ENCODE peak calls at places on chromosomes 12 and 14, in four cellular contexts. T is endothelial cell of umbilical vein; C is non-pigmented ciliary epithelial cell; L is stimulated activated CD8-positive, alpha-beta memory T cell treated with anti-CD3 and anti-CD28 coated beads, Interleukin-7, amount 100 ng/mL, for 1 hour. X is an unnamed sample.

GRCh38 chr14:90058876-90059458 is 2.8 kb upstream of the KCNK13 start:
- DNase-seq in T (no peak), C (no peak), L (no peak), X (no peak)

GRCh38 chr12:68785358-68785757 is 22.6 kb upstream of the MDM2 start:
- DNase-seq in T (no peak), L (no peak), C (no peak), X (no peak)

GRCh38 chr12:95836630-95837239 is 22.0 kb upstream of the SNRPF start:
- DNase-seq in L (no peak), T (peak), C (no peak), X (peak)

GRCh38 chr14:37171678-37172023 is 755 bp downstream of the SLC25A21 start:
- DNase-seq in L (no peak), T (no peak), C (no peak), X (no peak)

GRCh38 chr14:104137297-104138097 is 890 bp upstream of the KIF26A start:
- DNase-seq in T (peak), C (no peak), L (peak), X (no peak)

GRCh38 chr14:93857500-93857899 is 69.2 kb upstream of the PRIMA1 start:
- DNase-seq in T (no peak), L (no peak), C (no peak), X (no peak)

GRCh38 chr14:34539407-34540180 is at the start of gene EAPP:
- DNase-seq in L (peak), C (peak), T (peak), X (peak)

GRCh38 chr14:102898298-102898697 is 24.2 kb upstream of the AMN start:
- DNase-seq in L (no peak), C (no peak), T (no peak), X (no peak)

GRCh38 chr12:114476159-114476558 is 70.2 kb upstream of the TBX5 start:
- DNase-seq in C (no peak), L (no peak), T (no peak), X (no peak)

GRCh38 chr12:70875628-70876027 is 44.9 kb downstream of the PTPRR start:
- DNase-seq in C (no peak), T (no peak), L (no peak), X (no peak)

GRCh38 chr14:83556746-83557460 is 1973.0 kb upstream of the FLRT2 start:
- DNase-seq in L (no peak), C (peak), T (peak), X (no peak)

GRCh38 chr12:116136340-116136739 is 141.2 kb downstream of the MED13L start:
- DNase-seq in L (no peak), T (peak), C (no peak), X (no peak)

GRCh38 chr14:100554082-100554677 is 33.0 kb downstream of the BEGAIN start:
- DNase-seq in T (no peak), L (no peak), C (no peak), X (no peak)

GRCh38 chr14:90757452-90757851 is 58.8 kb downstream of the TTC7B start:
- DNase-seq in T (no peak), C (no peak), L (no peak), X (no peak)

GRCh38 chr12:124561231-124561630 is 6.2 kb downstream of the NCOR2 start:
- DNase-seq in T (no peak), L (no peak), C (no peak), X (no peak)

GRCh38 chr12:61362037-61362436 is 898.2 kb upstream of the USP15 start:
- DNase-seq in C (no peak), T (no peak), L (no peak), X (no peak)

GRCh38 chr14:75542585-75543091 is 20.4 kb downstream of the BATF start:
- DNase-seq in L (peak), T (no peak), C (no peak), X (peak)

GRCh38 chr12:49868952-49869815 is 26.3 kb upstream of the BCDIN3D start:
- DNase-seq in C (peak), T (peak), L (no peak), X (peak)

GRCh38 chr12:89393551-89394121 is 41.3 kb upstream of the DUSP6 start:
- DNase-seq in T (no peak), L (no peak), C (no peak), X (no peak)

GRCh38 chr12:21656931-21657335 is 709 bp downstream of the LDHB start:
- DNase-seq in C (no peak), T (peak), L (no peak), X (no peak)

GRCh38 chr14:64417042-64417770 is 29.1 kb downstream of the MTHFD1 start:
- DNase-seq in C (no peak), L (no peak), T (no peak), X (no peak)

GRCh38 chr12:123278150-123278627 is 6.5 kb upstream of the CDK2AP1 start:
- DNase-seq in T (peak), C (no peak), L (no peak), X (no peak)

GRCh38 chr12:89454080-89454848 is 70.3 kb downstream of the GALNT4 start:
- DNase-seq in T (peak), L (no peak), C (no peak), X (no peak)

GRCh38 chr12:15535287-15535895 is 213.1 kb downstream of the PTPRO start:
- DNase-seq in L (no peak), T (no peak), C (no peak), X (no peak)

GRCh38 chr12:15811192-15812127 is 22.3 kb upstream of the EPS8 start:
- DNase-seq in T (no peak), L (no peak), C (no peak), X (no peak)

GRCh38 chr14:30610719-30611388 is 11.3 kb upstream of the SCFD1 start:
- DNase-seq in L (no peak), T (peak), C (no peak), X (peak)

GRCh38 chr14:55645845-55646832 is 66.1 kb downstream of the KTN1 start:
- DNase-seq in T (no peak), L (no peak), C (no peak), X (no peak)

GRCh38 chr12:18589316-18589715 is 148.5 kb downstream of the PLCZ1 start:
- DNase-seq in C (no peak), L (no peak), T (no peak), X (no peak)

GRCh38 chr12:47942327-47943230 is 20.8 kb upstream of the TMEM106C start:
- DNase-seq in C (no peak), L (peak), T (no peak), X (no peak)

X was measured in skeletal muscle cell.